ENCODE peak calls at places on chromosomes 1 and 21, in ten cellular contexts. Q, D, W, N, B, J, P, I, O and F are unnamed samples.

GRCh38 chr1:107250169-107250568 is 109.3 kb downstream of the NTNG1 start:
- DNase-seq in Q (no peak), D (no peak), W (no peak), N (no peak), B (no peak), J (peak; percentile 74), P (no peak), I (no peak), O (no peak), F (no peak)

GRCh38 chr21:33587792-33588484 is 546 bp downstream of the DONSON start:
- DNase-seq in Q (no peak), D (peak; percentile 41), W (peak; percentile 65), N (peak; percentile 38), B (peak; percentile 64), J (peak; percentile 12), P (peak; percentile 41), I (peak; percentile 20), O (peak; percentile 39), F (no peak)

GRCh38 chr21:31564439-31564838 is 95.1 kb upstream of the SOD1 start:
- DNase-seq in Q (no peak), D (no peak), W (no peak), N (no peak), B (no peak), J (peak; percentile 33), P (no peak), I (no peak), O (no peak), F (no peak)

GRCh38 chr21:42760361-42760970 is 107.0 kb downstream of the PDE9A start:
- DNase-seq in Q (no peak), D (no peak), W (no peak), N (no peak), B (no peak), J (no peak), P (no peak), I (no peak), O (no peak), F (no peak)

GRCh38 chr1:41427943-41428735 is 56.3 kb downstream of the EDN2 start:
- DNase-seq in Q (no peak), D (no peak), W (no peak), N (no peak), B (no peak), J (no peak), P (no peak), I (no peak), O (no peak), F (no peak)

GRCh38 chr1:201470581-201470980 is 1.6 kb upstream of the PHLDA3 start:
- DNase-seq in Q (no peak), D (no peak), W (no peak), N (no peak), B (no peak), J (no peak), P (no peak), I (no peak), O (no peak), F (no peak)

GRCh38 chr1:118317836-118318614 is 133.0 kb upstream of the SPAG17 start:
- DNase-seq in Q (no peak), D (peak; percentile 25), W (no peak), N (no peak), B (no peak), J (no peak), P (no peak), I (no peak), O (no peak), F (no peak)

GRCh38 chr1:21643624-21644023 is 25.5 kb downstream of the RAP1GAP start:
- DNase-seq in Q (no peak), D (no peak), W (no peak), N (no peak), B (no peak), J (no peak), P (no peak), I (no peak), O (no peak), F (no peak)

GRCh38 chr1:92882817-92883216 is 51.0 kb downstream of the RPL5 start:
- DNase-seq in Q (no peak), D (no peak), W (no peak), N (no peak), B (no peak), J (peak; percentile 57), P (peak; percentile 21), I (no peak), O (no peak), F (no peak)

GRCh38 chr1:7384679-7385078 is 386.4 kb upstream of the VAMP3 start:
- DNase-seq in Q (no peak), D (no peak), W (no peak), N (no peak), B (no peak), J (no peak), P (no peak), I (no peak), O (no peak), F (no peak)

GRCh38 chr1:4650486-4650885 is 3.9 kb upstream of the AJAP1 start:
- DNase-seq in Q (no peak), D (no peak), W (no peak), N (no peak), B (peak; percentile 30), J (peak; percentile 87), P (no peak), I (no peak), O (no peak), F (no peak)

GRCh38 chr1:212217633-212218032 is 67.6 kb upstream of the PPP2R5A start:
- DNase-seq in Q (no peak), D (no peak), W (no peak), N (no peak), B (no peak), J (no peak), P (peak; percentile 25), I (no peak), O (no peak), F (no peak)

GRCh38 chr1:200369706-200370105 is 40.1 kb downstream of the ZNF281 start:
- DNase-seq in Q (no peak), D (no peak), W (no peak), N (no peak), B (no peak), J (no peak), P (no peak), I (no peak), O (no peak), F (no peak)

GRCh38 chr1:247857986-247858356 is 984 bp downstream of the TRIM58 start:
- DNase-seq in Q (no peak), D (no peak), W (no peak), N (no peak), B (no peak), J (no peak), P (no peak), I (no peak), O (no peak), F (no peak)

DNA sequence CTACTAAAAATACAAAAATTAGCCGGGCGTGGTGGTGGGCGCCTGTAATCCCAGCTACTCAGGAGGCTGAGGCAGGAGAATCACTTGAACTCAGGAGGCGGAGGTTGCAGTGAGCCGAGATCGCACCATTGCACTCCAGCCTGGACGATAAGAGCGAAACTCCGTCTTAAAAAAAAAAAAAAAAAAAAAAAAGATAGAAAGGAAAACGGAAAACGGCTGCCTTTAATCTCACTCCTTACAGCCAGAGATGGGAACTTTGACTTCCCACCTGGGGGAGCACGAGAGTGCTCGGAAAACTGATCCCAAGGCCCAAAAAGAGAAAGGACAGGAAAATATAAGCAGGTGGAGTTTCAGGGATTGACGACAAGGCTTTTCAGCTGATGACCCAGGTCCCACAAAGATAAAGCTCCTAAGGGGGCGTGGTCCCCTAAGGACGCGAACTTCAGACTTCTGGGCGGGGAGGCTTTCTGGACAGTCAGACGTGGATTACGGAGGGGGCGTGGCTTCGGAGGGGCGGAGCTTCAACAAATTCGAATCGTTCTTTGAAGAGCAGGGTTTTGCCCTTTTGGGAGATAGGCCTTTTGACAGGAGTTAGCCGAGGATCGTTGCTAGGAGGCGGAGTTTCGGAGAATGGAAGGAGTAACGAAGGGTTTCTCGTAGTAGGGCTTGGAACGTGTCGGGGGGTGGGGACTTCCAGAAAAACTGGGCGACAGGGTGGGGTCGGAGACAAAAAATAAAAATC is 966 bp upstream of the CKS1B start:
- DNase-seq in Q (peak; percentile 96), D (peak; percentile 99), W (peak; percentile 90), N (peak; percentile 96), B (peak; percentile 99), J (peak; percentile 97), P (peak; percentile 99), I (peak; percentile 97), O (peak; percentile 99), F (peak; percentile 98)
- TF ChIP-seq CTCF in Q (no peak), D (no peak), W (no peak), N (peak; percentile 32), B (peak; percentile 38), J (peak; percentile 27), P (no peak), I (no peak), O (no peak), F (no peak)

DNA sequence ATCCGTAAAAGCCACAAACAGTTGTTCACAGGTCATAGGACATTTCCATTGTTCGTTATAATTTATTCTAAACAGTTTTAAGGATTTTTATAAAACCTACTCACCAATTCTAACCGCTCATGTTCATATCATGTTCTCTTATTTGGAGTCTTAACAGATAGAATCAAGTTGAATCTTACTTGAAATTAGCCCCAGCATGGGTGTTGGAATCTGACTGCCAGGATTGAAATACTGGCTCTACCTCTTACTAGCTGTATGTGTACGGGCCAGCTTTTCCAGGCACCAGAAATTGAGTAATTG is 78.2 kb upstream of the GPR88 start:
- DNase-seq in Q (no peak), D (no peak), W (no peak), N (no peak), B (no peak), J (no peak), P (no peak), I (no peak), O (no peak), F (no peak)
- TF ChIP-seq CTCF in Q (peak; percentile 11), D (no peak), W (no peak), N (no peak), B (no peak), J (no peak), P (no peak), I (no peak), O (no peak), F (no peak)

DNA sequence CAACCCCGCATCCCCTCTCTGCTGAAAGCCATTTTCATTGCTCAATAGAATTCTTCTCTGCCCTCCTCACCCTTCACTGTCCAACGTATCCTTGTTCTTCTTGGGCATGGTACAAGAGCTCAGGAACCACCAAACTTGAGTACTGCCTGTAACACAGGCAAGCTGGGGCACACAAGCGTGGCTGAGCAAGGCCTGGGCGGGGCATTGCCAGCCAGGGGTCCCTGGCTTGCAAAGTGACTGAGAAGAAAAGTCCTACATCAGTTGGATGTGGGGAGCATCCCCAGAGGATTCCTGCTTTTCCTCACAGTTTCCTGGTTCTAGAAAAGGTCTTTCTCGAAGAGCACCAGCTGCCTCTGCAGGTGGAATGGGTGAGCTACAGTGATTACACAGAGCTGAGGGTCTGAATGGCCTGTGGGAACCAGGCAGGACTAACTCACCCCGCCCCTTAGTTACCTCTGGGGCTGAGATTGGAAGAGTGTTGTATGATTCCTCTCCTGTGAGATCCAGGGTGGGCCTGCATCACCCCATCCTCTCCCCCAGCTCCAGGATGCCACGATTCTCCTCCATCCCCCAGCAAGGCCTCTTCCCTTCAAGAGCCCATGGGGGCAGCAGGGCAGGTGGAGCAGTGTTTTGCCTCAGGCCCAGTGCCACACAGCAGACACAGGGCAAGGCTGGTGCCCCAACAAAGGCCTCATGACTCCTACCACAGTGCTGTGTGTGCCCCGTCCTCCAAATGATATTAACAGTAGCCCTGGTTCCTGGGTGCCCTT is 121.9 kb downstream of the MATN1 start:
- DNase-seq in Q (no peak), D (no peak), W (no peak), N (no peak), B (no peak), J (no peak), P (no peak), I (no peak), O (no peak), F (no peak)
- TF ChIP-seq CTCF in Q (no peak), D (peak; percentile 3), W (no peak), N (no peak), B (peak; percentile 20), J (no peak), P (no peak), I (no peak), O (no peak), F (no peak)

GRCh38 chr1:189859385-189859977 is 618.2 kb downstream of the BRINP3 start:
- DNase-seq in Q (no peak), D (peak; percentile 26), W (peak; percentile 6), N (no peak), B (peak; percentile 8), J (no peak), P (peak; percentile 7), I (no peak), O (no peak), F (no peak)
- TF ChIP-seq CTCF in Q (no peak), D (peak; percentile 61), W (peak; percentile 78), N (peak; percentile 52), B (peak; percentile 40), J (peak; percentile 44), P (peak; percentile 50), I (peak; percentile 26), O (no peak), F (peak; percentile 18)